ENCODE peak calls at places on chromosomes 6 and 20, in six cellular contexts. One of them, this sample, is unnamed.

GRCh38 chr6:53795702-53796450 is 1.1 kb downstream of the LRRC1 start:
- DNase-seq in spleen: peak; percentile 85
- DNase-seq in heart left ventricle: peak; percentile 35
- DNase-seq in psoas muscle: peak; percentile 52
- DNase-seq in choroid plexus epithelial cell: no peak
- DNase-seq in AG10803: no peak
- DNase-seq in this sample: no peak

GRCh38 chr6:43687079-43687436 is 533 bp downstream of the MRPS18A start:
- DNase-seq in spleen: no peak
- DNase-seq in heart left ventricle: no peak
- DNase-seq in psoas muscle: no peak
- DNase-seq in choroid plexus epithelial cell: no peak
- DNase-seq in AG10803: no peak
- DNase-seq in this sample: no peak

GRCh38 chr6:36029464-36029863 is 1.9 kb downstream of the MAPK14 start:
- DNase-seq in spleen: no peak
- DNase-seq in heart left ventricle: no peak
- DNase-seq in psoas muscle: no peak
- DNase-seq in choroid plexus epithelial cell: peak; percentile 88
- DNase-seq in AG10803: peak; percentile 86
- DNase-seq in this sample: peak; percentile 48

GRCh38 chr6:87210979-87211378 is 55.6 kb downstream of the ZNF292 start:
- DNase-seq in spleen: no peak
- DNase-seq in heart left ventricle: no peak
- DNase-seq in psoas muscle: no peak
- DNase-seq in choroid plexus epithelial cell: no peak
- DNase-seq in AG10803: no peak
- DNase-seq in this sample: no peak

GRCh38 chr6:57040011-57040410 is 6.5 kb upstream of the KIAA1586 start:
- DNase-seq in spleen: no peak
- DNase-seq in heart left ventricle: no peak
- DNase-seq in psoas muscle: no peak
- DNase-seq in choroid plexus epithelial cell: peak; percentile 11
- DNase-seq in AG10803: no peak
- DNase-seq in this sample: no peak

GRCh38 chr6:11766056-11766455 is 12.5 kb downstream of the ADTRP start:
- DNase-seq in spleen: no peak
- DNase-seq in heart left ventricle: no peak
- DNase-seq in psoas muscle: no peak
- DNase-seq in choroid plexus epithelial cell: peak; percentile 43
- DNase-seq in AG10803: no peak
- DNase-seq in this sample: peak; percentile 46

GRCh38 chr20:50724851-50725721 is 6.3 kb upstream of the PARD6B start:
- DNase-seq in spleen: peak; percentile 74
- DNase-seq in heart left ventricle: peak; percentile 62
- DNase-seq in psoas muscle: peak; percentile 89
- DNase-seq in choroid plexus epithelial cell: peak; percentile 93
- DNase-seq in AG10803: peak; percentile 89
- DNase-seq in this sample: peak; percentile 89

GRCh38 chr6:73394577-73395354 is at the start of gene DDX43:
- DNase-seq in spleen: peak; percentile 84
- DNase-seq in heart left ventricle: peak; percentile 28
- DNase-seq in psoas muscle: peak; percentile 75
- DNase-seq in choroid plexus epithelial cell: peak; percentile 82
- DNase-seq in AG10803: peak; percentile 80
- DNase-seq in this sample: peak; percentile 26

GRCh38 chr6:37210313-37210898 is 40.5 kb downstream of the PIM1 start:
- DNase-seq in spleen: no peak
- DNase-seq in heart left ventricle: peak; percentile 75
- DNase-seq in psoas muscle: no peak
- DNase-seq in choroid plexus epithelial cell: peak; percentile 91
- DNase-seq in AG10803: peak; percentile 80
- DNase-seq in this sample: peak; percentile 80

GRCh38 chr6:34858681-34859080 is 29.2 kb downstream of the TAF11 start:
- DNase-seq in spleen: no peak
- DNase-seq in heart left ventricle: no peak
- DNase-seq in psoas muscle: no peak
- DNase-seq in choroid plexus epithelial cell: no peak
- DNase-seq in AG10803: no peak
- DNase-seq in this sample: no peak

GRCh38 chr20:2799688-2800589 is 488 bp downstream of the CPXM1 start:
- DNase-seq in spleen: no peak
- DNase-seq in heart left ventricle: no peak
- DNase-seq in psoas muscle: no peak
- DNase-seq in choroid plexus epithelial cell: no peak
- DNase-seq in AG10803: no peak
- DNase-seq in this sample: peak; percentile 16

GRCh38 chr20:45833030-45833882 is at the start of gene SNX21:
- DNase-seq in spleen: peak; percentile 92
- DNase-seq in heart left ventricle: peak; percentile 90
- DNase-seq in psoas muscle: peak; percentile 94
- DNase-seq in choroid plexus epithelial cell: peak; percentile 87
- DNase-seq in AG10803: peak; percentile 97
- DNase-seq in this sample: peak; percentile 92

GRCh38 chr6:40054186-40054585 is 119.9 kb upstream of the MOCS1 start:
- DNase-seq in spleen: no peak
- DNase-seq in heart left ventricle: no peak
- DNase-seq in psoas muscle: no peak
- DNase-seq in choroid plexus epithelial cell: no peak
- DNase-seq in AG10803: no peak
- DNase-seq in this sample: no peak

GRCh38 chr6:126174697-126175096 is 165.2 kb upstream of the CENPW start:
- DNase-seq in spleen: no peak
- DNase-seq in heart left ventricle: no peak
- DNase-seq in psoas muscle: no peak
- DNase-seq in choroid plexus epithelial cell: peak; percentile 23
- DNase-seq in AG10803: no peak
- DNase-seq in this sample: peak; percentile 29

GRCh38 chr20:46119028-46119546 is 973 bp downstream of the CD40 start:
- DNase-seq in spleen: no peak
- DNase-seq in heart left ventricle: no peak
- DNase-seq in psoas muscle: no peak
- DNase-seq in choroid plexus epithelial cell: no peak
- DNase-seq in AG10803: no peak
- DNase-seq in this sample: no peak

GRCh38 chr20:50043573-50044352 is 61.0 kb downstream of the SNAI1 start:
- DNase-seq in spleen: no peak
- DNase-seq in heart left ventricle: no peak
- DNase-seq in psoas muscle: no peak
- DNase-seq in choroid plexus epithelial cell: no peak
- DNase-seq in AG10803: no peak
- DNase-seq in this sample: no peak

GRCh38 chr6:62746161-62746560 is 460.1 kb upstream of the KHDRBS2 start:
- DNase-seq in spleen: no peak
- DNase-seq in heart left ventricle: no peak
- DNase-seq in psoas muscle: no peak
- DNase-seq in choroid plexus epithelial cell: no peak
- DNase-seq in AG10803: no peak
- DNase-seq in this sample: no peak

GRCh38 chr6:1763411-1763810 is 153.7 kb downstream of the FOXC1 start:
- DNase-seq in spleen: no peak
- DNase-seq in heart left ventricle: no peak
- DNase-seq in psoas muscle: no peak
- DNase-seq in choroid plexus epithelial cell: no peak
- DNase-seq in AG10803: no peak
- DNase-seq in this sample: no peak

GRCh38 chr6:104527761-104528415 is 331.8 kb downstream of the HACE1 start:
- DNase-seq in spleen: no peak
- DNase-seq in heart left ventricle: no peak
- DNase-seq in psoas muscle: no peak
- DNase-seq in choroid plexus epithelial cell: peak; percentile 77
- DNase-seq in AG10803: peak; percentile 49
- DNase-seq in this sample: peak; percentile 34

GRCh38 chr20:58515240-58516212 is at the start of gene APCDD1L:
- DNase-seq in spleen: no peak
- DNase-seq in heart left ventricle: no peak
- DNase-seq in psoas muscle: no peak
- DNase-seq in choroid plexus epithelial cell: peak; percentile 36
- DNase-seq in AG10803: peak; percentile 69
- DNase-seq in this sample: peak; percentile 59

GRCh38 chr20:45432294-45432693 is 16.4 kb downstream of the PIGT start:
- DNase-seq in spleen: no peak
- DNase-seq in heart left ventricle: no peak
- DNase-seq in psoas muscle: no peak
- DNase-seq in choroid plexus epithelial cell: no peak
- DNase-seq in AG10803: no peak
- DNase-seq in this sample: no peak

GRCh38 chr6:593139-593906 is 63.6 kb downstream of the HUS1B start:
- DNase-seq in spleen: no peak
- DNase-seq in heart left ventricle: peak; percentile 44
- DNase-seq in psoas muscle: no peak
- DNase-seq in choroid plexus epithelial cell: peak; percentile 76
- DNase-seq in AG10803: peak; percentile 59
- DNase-seq in this sample: peak; percentile 67

GRCh38 chr6:135901776-135902524 is 50.4 kb downstream of the PDE7B start:
- DNase-seq in spleen: no peak
- DNase-seq in heart left ventricle: peak; percentile 71
- DNase-seq in psoas muscle: no peak
- DNase-seq in choroid plexus epithelial cell: peak; percentile 97
- DNase-seq in AG10803: peak; percentile 89
- DNase-seq in this sample: peak; percentile 91

GRCh38 chr6:149963212-149963461 is 606 bp upstream of the ULBP1 start:
- DNase-seq in spleen: no peak
- DNase-seq in heart left ventricle: no peak
- DNase-seq in psoas muscle: no peak
- DNase-seq in choroid plexus epithelial cell: peak; percentile 28
- DNase-seq in AG10803: peak; percentile 64
- DNase-seq in this sample: peak; percentile 50

GRCh38 chr6:56370591-56371198 is 123.3 kb upstream of the COL21A1 start:
- DNase-seq in spleen: no peak
- DNase-seq in heart left ventricle: peak; percentile 67
- DNase-seq in psoas muscle: no peak
- DNase-seq in choroid plexus epithelial cell: peak; percentile 92
- DNase-seq in AG10803: peak; percentile 90
- DNase-seq in this sample: peak; percentile 94

GRCh38 chr6:136464874-136465273 is 85.3 kb downstream of the MAP7 start:
- DNase-seq in spleen: no peak
- DNase-seq in heart left ventricle: no peak
- DNase-seq in psoas muscle: no peak
- DNase-seq in choroid plexus epithelial cell: no peak
- DNase-seq in AG10803: no peak
- DNase-seq in this sample: no peak

DNA sequence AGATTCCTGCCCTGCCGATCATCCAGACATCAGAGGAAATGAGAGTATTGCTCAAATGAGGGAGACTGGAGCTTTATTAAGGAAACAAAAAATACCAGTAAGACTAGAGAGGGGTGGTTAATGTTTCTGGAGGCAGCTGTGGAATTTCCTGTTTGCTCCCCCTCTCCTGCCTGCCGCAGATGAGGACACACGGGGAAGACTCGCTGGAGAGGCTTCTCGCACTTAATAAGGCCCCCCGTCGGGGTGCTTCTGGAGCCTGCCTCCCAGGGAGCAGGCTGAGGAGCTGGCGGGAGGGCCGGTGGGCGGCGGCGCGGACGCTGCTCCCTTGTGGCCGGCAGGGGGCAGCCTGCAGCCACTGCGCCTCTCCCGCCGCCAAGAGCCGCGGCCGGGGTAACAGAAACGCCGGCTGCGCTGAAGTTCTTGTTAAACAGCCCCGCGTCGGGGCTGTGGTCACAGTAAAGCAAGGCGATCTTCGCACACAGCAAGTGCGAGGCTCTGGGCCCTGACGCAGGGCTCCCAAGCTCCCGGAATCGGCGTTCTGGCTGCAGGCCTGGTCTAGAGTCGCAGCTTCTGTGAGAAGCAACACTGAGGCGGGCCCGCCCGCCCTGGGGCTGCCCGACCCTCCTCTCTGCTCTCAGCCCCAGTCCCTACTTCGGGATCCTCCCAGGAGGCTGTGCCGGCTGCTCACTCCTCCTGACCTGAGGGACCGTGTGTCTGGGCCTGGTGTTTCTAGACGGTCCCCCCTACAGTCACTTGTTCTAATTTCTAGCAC is 17.4 kb downstream of the LEMD2 start:
- DNase-seq in spleen: peak; percentile 92
- DNase-seq in heart left ventricle: peak; percentile 75
- DNase-seq in psoas muscle: peak; percentile 87
- DNase-seq in choroid plexus epithelial cell: peak; percentile 100
- DNase-seq in AG10803: peak; percentile 100
- DNase-seq in this sample: peak; percentile 98
- TF ChIP-seq CTCF in spleen: peak; percentile 95
- TF ChIP-seq CTCF in heart left ventricle: peak; percentile 99
- TF ChIP-seq CTCF in psoas muscle: peak; percentile 92
- TF ChIP-seq CTCF in choroid plexus epithelial cell: peak; percentile 62
- TF ChIP-seq CTCF in AG10803: peak; percentile 53
- TF ChIP-seq CTCF in this sample: peak; percentile 79

GRCh38 chr20:62063601-62063980 is 2.1 kb downstream of the TAF4 start:
- DNase-seq in spleen: peak; percentile 80
- DNase-seq in heart left ventricle: no peak
- DNase-seq in psoas muscle: peak; percentile 76
- DNase-seq in choroid plexus epithelial cell: peak; percentile 25
- DNase-seq in AG10803: peak; percentile 8
- DNase-seq in this sample: peak; percentile 25
- H3K4me3 ChIP-seq in spleen: peak overlapping the region; percentile 66
- H3K4me3 ChIP-seq in heart left ventricle: peak overlapping the region; percentile 57
- H3K4me3 ChIP-seq in psoas muscle: peak overlapping the region; percentile 64
- H3K4me3 ChIP-seq in choroid plexus epithelial cell: peak overlapping the region; percentile 47
- H3K4me3 ChIP-seq in AG10803: peak overlapping the region; percentile 55
- H3K4me3 ChIP-seq in this sample: peak overlapping the region; percentile 28

DNA sequence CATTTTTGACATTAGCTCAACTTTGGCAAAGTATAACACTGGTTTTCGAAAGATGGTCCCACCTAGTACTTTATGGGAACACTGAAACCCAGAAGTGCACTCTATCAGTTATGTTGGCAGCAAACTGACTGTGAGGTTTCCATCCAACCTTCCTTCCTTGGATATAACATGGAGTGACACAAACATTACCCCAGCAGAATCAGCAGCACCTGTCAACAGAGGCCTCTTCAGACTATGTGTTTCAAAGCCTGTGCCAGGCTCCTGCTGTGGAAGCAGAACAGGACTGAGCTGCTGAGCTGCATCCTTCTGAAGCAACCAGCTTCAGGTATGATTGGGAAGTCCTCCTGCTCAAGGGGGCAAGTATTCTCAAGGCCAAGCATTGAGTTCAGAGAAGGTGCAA is 852.4 kb upstream of the HS3ST5 start:
- DNase-seq in spleen: no peak
- DNase-seq in heart left ventricle: no peak
- DNase-seq in psoas muscle: no peak
- DNase-seq in choroid plexus epithelial cell: no peak
- DNase-seq in AG10803: no peak
- DNase-seq in this sample: no peak
- TF ChIP-seq CTCF in spleen: no peak
- TF ChIP-seq CTCF in heart left ventricle: no peak
- TF ChIP-seq CTCF in psoas muscle: no peak
- TF ChIP-seq CTCF in choroid plexus epithelial cell: no peak
- TF ChIP-seq CTCF in AG10803: no peak
- TF ChIP-seq CTCF in this sample: no peak

GRCh38 chr20:26205350-26205749 is 508.7 kb upstream of the ZNF337 start:
- DNase-seq in spleen: no peak
- DNase-seq in heart left ventricle: no peak
- DNase-seq in psoas muscle: no peak
- DNase-seq in choroid plexus epithelial cell: no peak
- DNase-seq in AG10803: no peak
- DNase-seq in this sample: no peak

GRCh38 chr20:26209171-26209941 is 512.7 kb upstream of the ZNF337 start:
- DNase-seq in spleen: peak; percentile 67
- DNase-seq in heart left ventricle: peak; percentile 16
- DNase-seq in psoas muscle: peak; percentile 47
- DNase-seq in choroid plexus epithelial cell: peak; percentile 39
- DNase-seq in AG10803: peak; percentile 77
- DNase-seq in this sample: no peak

GRCh38 chr20:26208296-26209091 is 511.8 kb upstream of the ZNF337 start:
- DNase-seq in spleen: peak; percentile 73
- DNase-seq in heart left ventricle: peak; percentile 17
- DNase-seq in psoas muscle: peak; percentile 46
- DNase-seq in choroid plexus epithelial cell: peak; percentile 1
- DNase-seq in AG10803: no peak
- DNase-seq in this sample: no peak

GRCh38 chr20:26207237-26207966 is 510.7 kb upstream of the ZNF337 start:
- DNase-seq in spleen: no peak
- DNase-seq in heart left ventricle: no peak
- DNase-seq in psoas muscle: no peak
- DNase-seq in choroid plexus epithelial cell: no peak
- DNase-seq in AG10803: no peak
- DNase-seq in this sample: no peak
- H3K4me3 ChIP-seq in spleen: peak overlapping the region; percentile 62
- H3K4me3 ChIP-seq in heart left ventricle: no peak overlapping the region
- H3K4me3 ChIP-seq in psoas muscle: no peak overlapping the region
- H3K4me3 ChIP-seq in choroid plexus epithelial cell: no peak overlapping the region
- H3K4me3 ChIP-seq in AG10803: no peak overlapping the region
- H3K4me3 ChIP-seq in this sample: no peak overlapping the region